ENCODE peak calls at places on chromosomes 16 and 17, in four cellular contexts. One of them, this sample, is unnamed.

GRCh38 chr16:17461951-17462729 is 8.6 kb downstream of the XYLT1 start:
- DNase-seq in BJ: no peak
- DNase-seq in omental fat pad: no peak
- DNase-seq in epithelial cell of proximal tubule: no peak
- DNase-seq in this sample: no peak

GRCh38 chr17:18186271-18186982 is 2.8 kb downstream of the ALKBH5 start:
- DNase-seq in BJ: no peak
- DNase-seq in omental fat pad: no peak
- DNase-seq in epithelial cell of proximal tubule: no peak
- DNase-seq in this sample: no peak

GRCh38 chr17:45345554-45346254 is 28.9 kb upstream of the MAP3K14 start:
- DNase-seq in BJ: peak; percentile 98
- DNase-seq in omental fat pad: no peak
- DNase-seq in epithelial cell of proximal tubule: no peak
- DNase-seq in this sample: no peak

GRCh38 chr16:30813821-30814189 is 26.8 kb upstream of the ZNF629 start:
- DNase-seq in BJ: no peak
- DNase-seq in omental fat pad: no peak
- DNase-seq in epithelial cell of proximal tubule: no peak
- DNase-seq in this sample: no peak

GRCh38 chr16:27235055-27235937 is 32.0 kb downstream of the KDM8 start:
- DNase-seq in BJ: peak; percentile 65
- DNase-seq in omental fat pad: peak; percentile 36
- DNase-seq in epithelial cell of proximal tubule: no peak
- DNase-seq in this sample: no peak

GRCh38 chr17:73371285-73371684 is 59.5 kb upstream of the CDC42EP4 start:
- DNase-seq in BJ: peak; percentile 42
- DNase-seq in omental fat pad: no peak
- DNase-seq in epithelial cell of proximal tubule: peak; percentile 66
- DNase-seq in this sample: no peak

GRCh38 chr17:76840443-76840767 is 27.8 kb upstream of the MGAT5B start:
- DNase-seq in BJ: no peak
- DNase-seq in omental fat pad: no peak
- DNase-seq in epithelial cell of proximal tubule: no peak
- DNase-seq in this sample: no peak

GRCh38 chr16:7653746-7654145 is 321.1 kb downstream of the RBFOX1 start:
- DNase-seq in BJ: no peak
- DNase-seq in omental fat pad: no peak
- DNase-seq in epithelial cell of proximal tubule: no peak
- DNase-seq in this sample: no peak

GRCh38 chr16:24077989-24078388 is 178.1 kb upstream of the CACNG3 start:
- DNase-seq in BJ: no peak
- DNase-seq in omental fat pad: no peak
- DNase-seq in epithelial cell of proximal tubule: no peak
- DNase-seq in this sample: peak; percentile 58

GRCh38 chr17:38853292-38854219 is at the start of gene RPL23:
- DNase-seq in BJ: peak; percentile 88
- DNase-seq in omental fat pad: peak; percentile 87
- DNase-seq in epithelial cell of proximal tubule: peak; percentile 83
- DNase-seq in this sample: peak; percentile 92

GRCh38 chr17:352421-353212 is at the start of gene RPH3AL:
- DNase-seq in BJ: no peak
- DNase-seq in omental fat pad: no peak
- DNase-seq in epithelial cell of proximal tubule: peak; percentile 76
- DNase-seq in this sample: peak; percentile 70

GRCh38 chr17:49926886-49927285 is 42.1 kb upstream of the DLX4 start:
- DNase-seq in BJ: no peak
- DNase-seq in omental fat pad: peak; percentile 27
- DNase-seq in epithelial cell of proximal tubule: no peak
- DNase-seq in this sample: no peak

GRCh38 chr17:67800495-67800928 is 24.8 kb upstream of the BPTF start:
- DNase-seq in BJ: peak; percentile 9
- DNase-seq in omental fat pad: peak; percentile 42
- DNase-seq in epithelial cell of proximal tubule: peak; percentile 26
- DNase-seq in this sample: peak; percentile 71

GRCh38 chr17:32495347-32496253 is 8.8 kb downstream of the CDK5R1 start:
- DNase-seq in BJ: no peak
- DNase-seq in omental fat pad: no peak
- DNase-seq in epithelial cell of proximal tubule: no peak
- DNase-seq in this sample: no peak

GRCh38 chr17:6498356-6498755 is 54.1 kb downstream of the PIMREG start:
- DNase-seq in BJ: no peak
- DNase-seq in omental fat pad: no peak
- DNase-seq in epithelial cell of proximal tubule: no peak
- DNase-seq in this sample: peak; percentile 47

GRCh38 chr16:70160388-70160787 is 13.2 kb upstream of the CLEC18C start:
- DNase-seq in BJ: no peak
- DNase-seq in omental fat pad: no peak
- DNase-seq in epithelial cell of proximal tubule: no peak
- DNase-seq in this sample: peak; percentile 62

GRCh38 chr17:72512649-72513556 is 392.1 kb downstream of the SOX9 start:
- DNase-seq in BJ: no peak
- DNase-seq in omental fat pad: no peak
- DNase-seq in epithelial cell of proximal tubule: no peak
- DNase-seq in this sample: no peak

GRCh38 chr16:85258616-85259015 is 146.3 kb upstream of the CIBAR2 start:
- DNase-seq in BJ: no peak
- DNase-seq in omental fat pad: no peak
- DNase-seq in epithelial cell of proximal tubule: no peak
- DNase-seq in this sample: no peak

GRCh38 chr17:49545811-49546545 is 29.7 kb upstream of the NXPH3 start:
- DNase-seq in BJ: no peak
- DNase-seq in omental fat pad: no peak
- DNase-seq in epithelial cell of proximal tubule: no peak
- DNase-seq in this sample: no peak

GRCh38 chr17:74554909-74555308 is 9.0 kb upstream of the CD300C start:
- DNase-seq in BJ: no peak
- DNase-seq in omental fat pad: no peak
- DNase-seq in epithelial cell of proximal tubule: no peak
- DNase-seq in this sample: no peak

GRCh38 chr17:79544142-79544914 is 66.5 kb downstream of the RBFOX3 start:
- DNase-seq in BJ: no peak
- DNase-seq in omental fat pad: no peak
- DNase-seq in epithelial cell of proximal tubule: no peak
- DNase-seq in this sample: no peak

GRCh38 chr16:3046506-3047386 is at the start of gene MMP25:
- DNase-seq in BJ: no peak
- DNase-seq in omental fat pad: no peak
- DNase-seq in epithelial cell of proximal tubule: no peak
- DNase-seq in this sample: peak; percentile 69

GRCh38 chr16:51393381-51394005 is 242.4 kb upstream of the SALL1 start:
- DNase-seq in BJ: no peak
- DNase-seq in omental fat pad: no peak
- DNase-seq in epithelial cell of proximal tubule: no peak
- DNase-seq in this sample: no peak

GRCh38 chr16:48531011-48531962 is 78.7 kb downstream of the N4BP1 start:
- DNase-seq in BJ: no peak
- DNase-seq in omental fat pad: no peak
- DNase-seq in epithelial cell of proximal tubule: no peak
- DNase-seq in this sample: no peak

GRCh38 chr16:28291651-28292626 is at the start of gene SBK1:
- DNase-seq in BJ: no peak
- DNase-seq in omental fat pad: no peak
- DNase-seq in epithelial cell of proximal tubule: no peak
- DNase-seq in this sample: peak; percentile 88

GRCh38 chr16:68512183-68512582 is 26.9 kb upstream of the ZFP90 start:
- DNase-seq in BJ: no peak
- DNase-seq in omental fat pad: no peak
- DNase-seq in epithelial cell of proximal tubule: no peak
- DNase-seq in this sample: no peak
- TF ChIP-seq CTCF in BJ: no peak
- TF ChIP-seq CTCF in omental fat pad: no peak
- TF ChIP-seq CTCF in epithelial cell of proximal tubule: no peak
- TF ChIP-seq CTCF in this sample: no peak

GRCh38 chr17:4554997-4555799 is at the start of gene MYBBP1A:
- DNase-seq in BJ: peak; percentile 64
- DNase-seq in omental fat pad: peak; percentile 94
- DNase-seq in epithelial cell of proximal tubule: peak; percentile 52
- DNase-seq in this sample: peak; percentile 97
- TF ChIP-seq CTCF in BJ: peak; percentile 42
- TF ChIP-seq CTCF in omental fat pad: no peak
- TF ChIP-seq CTCF in epithelial cell of proximal tubule: no peak
- TF ChIP-seq CTCF in this sample: peak; percentile 73

GRCh38 chr16:67967183-67967955 is 1.1 kb downstream of the SLC12A4 start:
- DNase-seq in BJ: no peak
- DNase-seq in omental fat pad: no peak
- DNase-seq in epithelial cell of proximal tubule: no peak
- DNase-seq in this sample: no peak
- TF ChIP-seq CTCF in BJ: no peak
- TF ChIP-seq CTCF in omental fat pad: no peak
- TF ChIP-seq CTCF in epithelial cell of proximal tubule: no peak
- TF ChIP-seq CTCF in this sample: no peak

DNA sequence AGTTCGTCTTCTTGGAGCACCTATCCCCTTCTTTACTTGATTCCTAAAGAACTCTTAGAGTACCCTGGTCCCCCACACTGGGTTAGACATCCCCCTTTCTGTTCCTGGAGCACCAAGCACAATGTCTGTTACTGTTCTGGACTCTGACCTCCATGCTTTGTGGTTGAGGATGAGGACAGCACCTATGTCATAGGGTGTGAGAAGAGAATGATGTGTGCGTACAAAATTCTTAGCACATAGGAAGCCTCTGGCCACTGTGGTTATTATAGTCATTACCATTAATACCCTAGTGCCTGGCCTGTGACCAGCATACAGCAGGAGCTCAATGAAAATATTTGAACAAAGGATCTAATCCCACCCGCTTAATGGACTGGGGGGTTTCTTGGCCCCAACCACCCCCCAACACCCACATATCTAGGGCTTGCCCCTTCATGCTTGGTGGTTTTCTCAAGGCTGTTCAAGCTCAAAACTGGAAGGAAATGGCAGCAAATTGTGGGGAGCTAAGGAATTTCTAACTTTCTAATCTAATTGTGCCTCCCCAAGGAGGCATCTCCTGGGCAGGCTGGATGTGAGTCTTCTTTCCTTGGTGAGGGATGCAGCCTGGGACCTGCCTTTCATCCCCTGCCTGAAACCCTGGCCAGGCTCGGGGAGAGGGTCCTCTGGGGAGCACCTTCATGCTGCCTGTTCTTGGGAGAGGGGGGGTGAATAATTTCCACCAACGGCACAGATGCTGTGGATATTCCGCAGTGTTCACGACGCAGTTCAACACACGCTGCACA is 1.5 kb upstream of the CMIP start:
- DNase-seq in BJ: no peak
- DNase-seq in omental fat pad: no peak
- DNase-seq in epithelial cell of proximal tubule: no peak
- DNase-seq in this sample: no peak
- TF ChIP-seq CTCF in BJ: no peak
- TF ChIP-seq CTCF in omental fat pad: no peak
- TF ChIP-seq CTCF in epithelial cell of proximal tubule: no peak
- TF ChIP-seq CTCF in this sample: no peak

GRCh38 chr16:78130950-78131349 is 31.5 kb downstream of the WWOX start:
- DNase-seq in BJ: no peak
- DNase-seq in omental fat pad: no peak
- DNase-seq in epithelial cell of proximal tubule: no peak
- DNase-seq in this sample: no peak
- TF ChIP-seq CTCF in BJ: no peak
- TF ChIP-seq CTCF in omental fat pad: no peak
- TF ChIP-seq CTCF in epithelial cell of proximal tubule: no peak
- TF ChIP-seq CTCF in this sample: no peak

GRCh38 chr17:9512323-9513168 is 63.1 kb downstream of the STX8 start:
- DNase-seq in BJ: no peak
- DNase-seq in omental fat pad: no peak
- DNase-seq in epithelial cell of proximal tubule: peak; percentile 29
- DNase-seq in this sample: no peak
- TF ChIP-seq CTCF in BJ: no peak
- TF ChIP-seq CTCF in omental fat pad: no peak
- TF ChIP-seq CTCF in epithelial cell of proximal tubule: no peak
- TF ChIP-seq CTCF in this sample: no peak

GRCh38 chr16:4494746-4495490 is 18.7 kb downstream of the HMOX2 start:
- DNase-seq in BJ: no peak
- DNase-seq in omental fat pad: no peak
- DNase-seq in epithelial cell of proximal tubule: no peak
- DNase-seq in this sample: no peak
- TF ChIP-seq CTCF in BJ: no peak
- TF ChIP-seq CTCF in omental fat pad: no peak
- TF ChIP-seq CTCF in epithelial cell of proximal tubule: no peak
- TF ChIP-seq CTCF in this sample: no peak

This sample was measured in type B pancreatic cell.